ENCODE peak calls at places on chromosomes 5 and 9, in nine cellular contexts. V is GM23338, J is fibroblast of mammary gland, I is cardiac fibroblast, U is upper lobe of right lung, M is dorsolateral prefrontal cortex, D is fibroblast of pulmonary artery, O is Calu3, W is bronchial epithelial cell. A is an unnamed sample.

GRCh38 chr5:102277059-102277621 is 18.9 kb downstream of the SLCO4C1 start:
- DNase-seq in I (no peak), D (no peak), O (no peak), J (no peak), V (no peak), U (no peak), W (no peak), M (no peak), A (no peak)

GRCh38 chr9:134399435-134400056 is 73.3 kb downstream of the RXRA start:
- DNase-seq in M (no peak), V (peak), O (no peak), J (peak), D (peak), W (peak), I (peak), U (no peak), A (no peak)

GRCh38 chr9:128712451-128713410 is 10.4 kb downstream of the PKN3 start:
- DNase-seq in M (no peak), V (no peak), U (peak), J (no peak), W (no peak), I (no peak), O (no peak), D (no peak), A (no peak)

GRCh38 chr9:68780735-68781134 is 75.7 kb downstream of the PIP5K1B start:
- DNase-seq in J (peak), O (no peak), M (no peak), U (no peak), D (peak), I (no peak), W (no peak), V (no peak), A (no peak)

GRCh38 chr9:134822541-134822940 is 58.1 kb upstream of the FCN2 start:
- DNase-seq in V (no peak), O (no peak), D (no peak), I (no peak), M (no peak), J (no peak), U (no peak), W (no peak), A (no peak)

GRCh38 chr9:122336836-122337560 is 33.8 kb upstream of the PTGS1 start:
- DNase-seq in U (no peak), M (no peak), O (no peak), V (peak), I (no peak), W (no peak), D (no peak), J (no peak), A (no peak)

GRCh38 chr5:74993743-74994142 is 58.6 kb downstream of the GCNT4 start:
- DNase-seq in V (no peak), W (no peak), M (no peak), J (no peak), O (no peak), D (no peak), I (no peak), U (no peak), A (no peak)

GRCh38 chr5:132385321-132386105 is 16.0 kb downstream of the SLC22A5 start:
- DNase-seq in O (peak), J (peak), W (peak), D (peak), I (peak), U (no peak), V (peak), M (peak), A (peak)

GRCh38 chr5:179118756-179119414 is 58.7 kb downstream of the ZNF354C start:
- DNase-seq in W (no peak), I (no peak), O (no peak), M (no peak), D (no peak), U (peak), J (no peak), V (no peak), A (no peak)

GRCh38 chr9:21616082-21616778 is 134.1 kb upstream of the IFNE start:
- DNase-seq in I (peak), M (no peak), O (no peak), W (peak), J (peak), U (no peak), V (no peak), D (peak), A (no peak)

GRCh38 chr9:115250646-115251045 is 132.7 kb upstream of the TNC start:
- DNase-seq in V (peak), J (peak), M (no peak), U (no peak), D (peak), W (peak), O (no peak), I (peak), A (no peak)

GRCh38 chr9:38087934-38088925 is 19.2 kb upstream of the SHB start:
- DNase-seq in O (peak), U (peak), I (peak), M (peak), W (peak), J (peak), D (peak), V (peak), A (peak)

GRCh38 chr5:9320652-9321051 is 225.2 kb downstream of the SEMA5A start:
- DNase-seq in W (no peak), O (no peak), V (no peak), U (no peak), J (no peak), M (no peak), D (no peak), I (no peak), A (no peak)

GRCh38 chr9:103082494-103082893 is 87.4 kb downstream of the CYLC2 start:
- DNase-seq in V (no peak), U (no peak), O (no peak), J (no peak), M (no peak), I (no peak), W (no peak), D (no peak), A (no peak)

GRCh38 chr5:54611290-54611951 is 93.9 kb downstream of the SNX18 start:
- DNase-seq in M (no peak), J (no peak), I (peak), O (no peak), U (no peak), D (no peak), W (no peak), V (no peak), A (no peak)

GRCh38 chr9:93261281-93261680 is 77.3 kb downstream of the WNK2 start:
- DNase-seq in J (no peak), M (no peak), W (no peak), D (no peak), O (no peak), V (peak), U (peak), I (no peak), A (no peak)

GRCh38 chr5:100496296-100496695 is 38.9 kb upstream of the FAM174A start:
- DNase-seq in I (no peak), W (no peak), U (no peak), M (no peak), V (no peak), J (no peak), O (no peak), D (no peak), A (no peak)

GRCh38 chr5:170755679-170756456 is 27.7 kb upstream of the GABRP start:
- DNase-seq in O (peak), M (no peak), J (no peak), U (peak), D (no peak), W (peak), V (no peak), I (peak), A (no peak)

GRCh38 chr5:62011072-62011664 is 294.8 kb upstream of the KIF2A start:
- DNase-seq in V (peak), J (no peak), D (no peak), W (no peak), I (no peak), M (no peak), U (no peak), O (no peak), A (no peak)

GRCh38 chr5:123819818-123820217 is 307.8 kb downstream of the CSNK1G3 start:
- DNase-seq in U (no peak), W (peak), M (no peak), I (peak), D (peak), J (peak), O (peak), V (no peak), A (no peak)

GRCh38 chr9:84828101-84828500 is 158.6 kb downstream of the NTRK2 start:
- DNase-seq in W (no peak), D (no peak), I (no peak), J (no peak), M (no peak), U (no peak), O (no peak), V (no peak), A (no peak)

GRCh38 chr5:53902524-53902923 is 342.1 kb downstream of the NDUFS4 start:
- DNase-seq in I (no peak), V (no peak), D (no peak), J (no peak), W (no peak), U (no peak), M (no peak), O (no peak), A (no peak)

GRCh38 chr9:4287386-4287785 is 12.5 kb downstream of the GLIS3 start:
- DNase-seq in U (no peak), V (no peak), M (no peak), D (no peak), W (no peak), O (no peak), J (no peak), I (no peak), A (no peak)

GRCh38 chr5:129460951-129461815 is 1.1 kb downstream of the ADAMTS19 start:
- DNase-seq in V (peak), J (no peak), M (peak), I (peak), O (peak), U (peak), W (peak), D (peak), A (peak)

GRCh38 chr5:127892467-127893207 is 189.4 kb downstream of the CCDC192 start:
- DNase-seq in I (peak), V (no peak), M (no peak), O (peak), D (peak), W (peak), J (peak), U (no peak), A (no peak)

GRCh38 chr5:175823731-175824525 is 47.5 kb upstream of the CPLX2 start:
- DNase-seq in W (no peak), I (no peak), J (no peak), D (no peak), M (no peak), V (peak), U (no peak), O (no peak), A (peak)

GRCh38 chr5:22787807-22788206 is 65.3 kb downstream of the CDH12 start:
- DNase-seq in J (no peak), I (no peak), U (no peak), M (no peak), V (no peak), W (no peak), O (no peak), D (no peak), A (no peak)

GRCh38 chr9:129686736-129687135 is 21.3 kb downstream of the PRRX2 start:
- DNase-seq in W (no peak), D (no peak), U (no peak), J (no peak), O (no peak), M (no peak), I (no peak), V (no peak), A (no peak)

GRCh38 chr5:109691248-109691574 is 1.5 kb downstream of the MAN2A1 start:
- DNase-seq in J (no peak), U (no peak), W (no peak), I (no peak), M (no peak), V (no peak), D (no peak), O (no peak), A (no peak)

GRCh38 chr9:134571946-134572914 is 69.4 kb upstream of the COL5A1 start:
- DNase-seq in I (no peak), O (no peak), W (no peak), M (no peak), V (no peak), U (peak), J (no peak), D (no peak), A (no peak)

GRCh38 chr9:98402272-98402840 is 146.9 kb upstream of the TBC1D2 start:
- DNase-seq in U (no peak), D (no peak), J (no peak), O (no peak), V (peak), I (no peak), W (no peak), M (no peak), A (no peak)

GRCh38 chr9:114278881-114279570 is 43.9 kb upstream of the ORM1 start:
- DNase-seq in M (no peak), O (no peak), J (peak), I (peak), D (peak), V (no peak), U (peak), W (peak), A (no peak)

GRCh38 chr5:122153230-122153629 is 23.9 kb downstream of the ZNF474 start:
- DNase-seq in I (peak), M (no peak), U (no peak), W (peak), V (no peak), D (peak), O (no peak), J (peak), A (no peak)

GRCh38 chr5:10301266-10301665 is 6.4 kb downstream of the CMBL start:
- DNase-seq in I (no peak), W (peak), J (no peak), D (no peak), V (no peak), U (no peak), M (no peak), O (no peak), A (no peak)

DNA sequence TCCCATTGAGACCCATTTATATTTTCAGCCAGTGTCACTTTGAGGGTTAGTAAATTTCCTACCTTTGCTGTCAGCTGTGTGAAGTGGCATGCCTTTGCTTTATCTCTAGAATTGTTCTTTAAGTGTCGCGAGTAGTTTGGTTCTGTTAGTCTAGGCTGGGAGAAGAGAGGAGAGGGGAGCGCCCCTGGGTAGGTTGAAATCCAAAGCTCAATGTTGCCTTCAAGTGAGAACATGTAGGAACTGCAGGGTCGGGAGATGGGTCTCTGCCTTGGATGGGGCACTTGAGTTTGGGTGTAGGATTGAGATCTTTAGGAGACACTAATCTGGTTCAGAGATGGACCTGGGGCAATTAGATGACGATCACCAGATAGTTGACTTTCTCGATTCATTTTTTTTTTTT is 46.3 kb downstream of the STC2 start:
- DNase-seq in W (no peak), I (peak), M (no peak), U (no peak), D (peak), O (peak), V (peak), J (no peak), A (no peak)
- TF ChIP-seq CTCF in W (peak), I (peak), M (no peak), U (no peak), D (peak), O (peak), V (peak), J (peak), A (peak)

DNA sequence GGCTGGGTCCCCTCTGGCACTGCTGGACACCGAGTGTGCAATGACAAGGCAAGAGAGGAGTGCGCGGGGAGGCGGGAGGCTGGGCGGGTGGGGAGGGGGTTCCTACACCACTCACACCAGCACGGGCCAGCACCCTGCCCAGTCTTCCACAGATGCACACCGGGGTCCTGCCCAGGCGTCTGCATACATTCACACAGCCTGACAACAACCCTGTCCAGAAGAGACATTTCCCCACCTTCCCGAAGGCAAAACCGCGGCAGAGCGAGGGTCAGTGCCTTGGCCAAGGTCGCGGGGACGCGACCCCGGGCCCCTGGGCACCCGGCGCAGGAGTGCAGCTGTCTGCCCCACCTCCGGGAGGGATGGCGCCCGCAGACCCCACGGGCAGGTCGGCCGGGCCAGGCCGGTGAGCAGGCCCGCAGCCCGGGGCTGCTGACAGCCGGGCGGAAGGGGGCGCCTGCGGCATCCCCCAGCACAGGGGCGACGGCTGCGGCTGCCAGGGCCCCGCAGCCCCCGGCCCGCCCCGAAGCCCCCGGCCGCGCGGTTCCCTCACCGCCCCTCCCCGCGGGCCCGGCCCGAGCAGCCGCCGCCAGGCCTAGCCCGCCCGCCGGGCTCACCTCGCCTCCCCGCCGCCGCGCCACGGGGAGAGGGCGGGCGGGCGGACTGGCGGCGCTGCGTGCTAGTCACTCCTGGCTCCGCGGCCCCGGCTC is 496 bp downstream of the MAPK9 start:
- DNase-seq in I (no peak), O (peak), D (no peak), M (no peak), J (no peak), V (peak), U (peak), W (no peak), A (peak)
- TF ChIP-seq CTCF in I (no peak), O (no peak), D (no peak), M (no peak), J (no peak), V (peak), U (no peak), W (peak), A (no peak)

DNA sequence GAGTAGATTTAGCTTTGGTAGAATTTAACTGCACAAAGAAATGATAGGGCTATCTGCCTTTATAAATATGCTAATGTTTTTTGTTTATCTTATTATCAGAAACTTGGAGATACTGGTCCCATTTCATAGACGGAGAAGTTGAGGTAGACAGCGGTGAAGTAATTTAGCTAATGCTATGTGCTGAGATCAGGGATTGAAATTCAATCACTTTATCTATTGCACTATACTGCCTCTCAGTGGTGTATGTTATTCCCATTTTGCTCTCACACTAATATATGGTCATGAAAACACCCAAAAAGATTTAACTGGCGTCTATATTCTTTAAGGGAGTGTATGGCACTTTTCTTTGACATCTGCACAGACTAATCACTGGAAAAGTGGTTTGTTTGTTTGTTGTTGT is 725.9 kb upstream of the WWC1 start:
- DNase-seq in J (peak), V (peak), D (peak), W (peak), I (peak), U (no peak), O (no peak), M (no peak), A (no peak)
- TF ChIP-seq CTCF in J (peak), V (peak), D (peak), W (peak), I (peak), U (peak), O (no peak), M (peak), A (no peak)

GRCh38 chr9:107351382-107352045 is 68.4 kb downstream of the RAD23B start:
- DNase-seq in D (no peak), W (peak), J (no peak), O (peak), M (no peak), V (no peak), U (no peak), I (no peak), A (no peak)
- TF ChIP-seq CTCF in D (no peak), W (no peak), J (no peak), O (no peak), M (no peak), V (no peak), U (no peak), I (no peak), A (no peak)

DNA sequence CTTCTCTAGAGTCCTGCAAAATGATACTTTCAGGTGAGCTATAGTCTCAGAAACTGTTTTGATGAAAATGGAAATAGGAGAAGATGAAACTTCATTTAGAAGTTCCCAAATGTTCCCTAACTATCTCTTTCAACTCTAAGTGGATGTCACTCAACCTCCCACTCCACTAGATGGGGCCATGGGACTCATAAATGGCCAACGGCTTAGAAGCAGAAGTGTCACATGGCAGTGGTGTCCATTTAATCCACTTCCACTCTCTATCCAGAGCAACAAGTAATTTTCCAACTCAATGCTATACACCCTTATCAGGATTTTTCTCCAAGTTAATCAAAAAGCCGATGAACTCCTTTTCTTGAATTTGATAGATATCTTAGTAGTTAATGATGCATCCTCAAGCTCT is 295.7 kb downstream of the EDIL3 start:
- DNase-seq in O (peak), U (no peak), I (peak), V (peak), J (peak), D (peak), M (no peak), W (peak), A (no peak)
- TF ChIP-seq CTCF in O (peak), U (no peak), I (peak), V (peak), J (peak), D (peak), M (no peak), W (peak), A (no peak)

GRCh38 chr9:120477534-120478001 is 102.4 kb downstream of the CDK5RAP2 start:
- DNase-seq in O (peak), M (peak), D (peak), I (peak), U (no peak), V (peak), W (peak), J (peak), A (peak)
- TF ChIP-seq CTCF in O (peak), M (peak), D (peak), I (peak), U (peak), V (peak), W (peak), J (peak), A (peak)